ENCODE peak calls at places on chromosomes 11 and 22, in eight cellular contexts. Q, S, A, J, I, O, F and M are unnamed samples.

GRCh38 chr22:40487663-40488249 is 117.4 kb downstream of the SGSM3 start:
- DNase-seq in Q (no peak), S (no peak), A (peak; percentile 29), J (no peak), I (no peak), O (no peak), F (no peak), M (no peak)

GRCh38 chr11:131370090-131370751 is at the start of gene NTM:
- DNase-seq in Q (no peak), S (no peak), A (no peak), J (no peak), I (peak; percentile 37), O (no peak), F (no peak), M (no peak)

GRCh38 chr11:36744375-36745168 is 146.5 kb upstream of the RAG2 start:
- DNase-seq in Q (peak; percentile 57), S (peak; percentile 53), A (peak; percentile 26), J (peak; percentile 1), I (peak; percentile 79), O (peak; percentile 84), F (peak; percentile 51), M (peak; percentile 18)

GRCh38 chr11:16382638-16383380 is 26.5 kb upstream of the SOX6 start:
- DNase-seq in Q (no peak), S (no peak), A (no peak), J (no peak), I (no peak), O (no peak), F (no peak), M (no peak)

GRCh38 chr11:47766363-47767227 is 546 bp downstream of the FNBP4 start:
- DNase-seq in Q (peak; percentile 84), S (peak; percentile 79), A (peak; percentile 73), J (no peak), I (peak; percentile 31), O (peak; percentile 93), F (peak; percentile 23), M (no peak)

GRCh38 chr11:58659910-58660570 is 37.6 kb downstream of the CNTF start:
- DNase-seq in Q (no peak), S (no peak), A (no peak), J (no peak), I (no peak), O (no peak), F (no peak), M (no peak)

GRCh38 chr22:22196833-22197477 is 47.6 kb upstream of the VPREB1 start:
- DNase-seq in Q (no peak), S (no peak), A (no peak), J (no peak), I (no peak), O (no peak), F (no peak), M (no peak)

GRCh38 chr11:74685905-74686304 is 45.3 kb downstream of the CHRDL2 start:
- DNase-seq in Q (no peak), S (no peak), A (no peak), J (no peak), I (no peak), O (peak; percentile 55), F (no peak), M (no peak)

GRCh38 chr22:49966716-49967332 is 6.3 kb downstream of the PIM3 start:
- DNase-seq in Q (no peak), S (peak; percentile 52), A (peak; percentile 16), J (no peak), I (peak; percentile 63), O (peak; percentile 91), F (peak; percentile 10), M (peak; percentile 75)

GRCh38 chr11:63944987-63945386 is 6.2 kb downstream of the NAA40 start:
- DNase-seq in Q (no peak), S (no peak), A (no peak), J (no peak), I (no peak), O (no peak), F (no peak), M (peak; percentile 70)

GRCh38 chr11:230431-230830 is 5.7 kb downstream of the SIRT3 start:
- DNase-seq in Q (no peak), S (no peak), A (no peak), J (no peak), I (no peak), O (no peak), F (no peak), M (no peak)

GRCh38 chr11:83278351-83278750 is 7.8 kb downstream of the CCDC90B start:
- DNase-seq in Q (no peak), S (no peak), A (no peak), J (no peak), I (no peak), O (no peak), F (no peak), M (no peak)

GRCh38 chr22:20258584-20259335 is 9.4 kb downstream of the RTN4R start:
- DNase-seq in Q (no peak), S (no peak), A (no peak), J (no peak), I (no peak), O (no peak), F (no peak), M (no peak)

GRCh38 chr11:130464289-130464812 is 15.9 kb downstream of the ADAMTS15 start:
- DNase-seq in Q (no peak), S (no peak), A (no peak), J (no peak), I (no peak), O (no peak), F (no peak), M (no peak)

GRCh38 chr22:46655861-46656608 is 35.8 kb downstream of the GRAMD4 start:
- DNase-seq in Q (no peak), S (no peak), A (no peak), J (no peak), I (no peak), O (no peak), F (no peak), M (no peak)

GRCh38 chr22:23984430-23984829 is 4.5 kb downstream of the GSTT2 start:
- DNase-seq in Q (no peak), S (no peak), A (no peak), J (no peak), I (no peak), O (no peak), F (no peak), M (no peak)

GRCh38 chr11:96341237-96342130 is 1.5 kb downstream of the MAML2 start:
- DNase-seq in Q (peak; percentile 75), S (peak; percentile 75), A (peak; percentile 60), J (no peak), I (no peak), O (peak; percentile 91), F (peak; percentile 12), M (peak; percentile 30)

GRCh38 chr11:2807276-2807681 is 78.3 kb downstream of the CDKN1C start:
- DNase-seq in Q (no peak), S (no peak), A (no peak), J (no peak), I (peak; percentile 24), O (peak; percentile 56), F (peak; percentile 8), M (peak; percentile 9)

GRCh38 chr11:10385696-10386095 is 69.4 kb upstream of the AMPD3 start:
- DNase-seq in Q (no peak), S (no peak), A (no peak), J (no peak), I (no peak), O (no peak), F (no peak), M (no peak)

GRCh38 chr11:86931965-86932332 is 23.2 kb downstream of the FZD4 start:
- DNase-seq in Q (no peak), S (no peak), A (no peak), J (no peak), I (no peak), O (no peak), F (no peak), M (no peak)

GRCh38 chr22:33380789-33381530 is 322.8 kb upstream of the SYN3 start:
- DNase-seq in Q (no peak), S (no peak), A (no peak), J (peak; percentile 42), I (no peak), O (no peak), F (no peak), M (no peak)

GRCh38 chr11:13965337-13965736 is 2.8 kb downstream of the SPON1 start:
- DNase-seq in Q (no peak), S (no peak), A (no peak), J (no peak), I (no peak), O (no peak), F (no peak), M (no peak)

GRCh38 chr22:21697866-21698265 is 32.1 kb downstream of the PPIL2 start:
- DNase-seq in Q (no peak), S (no peak), A (no peak), J (no peak), I (no peak), O (no peak), F (no peak), M (no peak)

GRCh38 chr22:48389916-48390315 is 1437.8 kb downstream of the BRD1 start:
- DNase-seq in Q (no peak), S (no peak), A (no peak), J (no peak), I (no peak), O (peak; percentile 6), F (no peak), M (no peak)

GRCh38 chr22:37314315-37315046 is 32.2 kb downstream of the CYTH4 start:
- DNase-seq in Q (peak; percentile 62), S (no peak), A (peak; percentile 53), J (no peak), I (no peak), O (peak; percentile 81), F (no peak), M (no peak)

GRCh38 chr11:2898366-2899079 is 12.9 kb upstream of the CDKN1C start:
- DNase-seq in Q (peak; percentile 66), S (peak; percentile 52), A (no peak), J (peak; percentile 70), I (no peak), O (peak; percentile 91), F (no peak), M (peak; percentile 86)